ENCODE peak calls at places on chromosome 7, in six cellular contexts. One of them, this sample, is unnamed.

GRCh38 chr7:43612128-43612527 is 29.2 kb downstream of the STK17A start:
- ATAC-seq in heart right ventricle: no peak
- ATAC-seq in left lung: no peak
- ATAC-seq in IMR-90: no peak
- ATAC-seq in body of pancreas: no peak
- ATAC-seq in CD4-positive, CD25-positive, alpha-beta regulatory T cell: no peak
- ATAC-seq in this sample: no peak

GRCh38 chr7:86479144-86479543 is 164.6 kb upstream of the GRM3 start:
- ATAC-seq in heart right ventricle: peak; percentile 58
- ATAC-seq in left lung: no peak
- ATAC-seq in IMR-90: no peak
- ATAC-seq in body of pancreas: no peak
- ATAC-seq in CD4-positive, CD25-positive, alpha-beta regulatory T cell: no peak
- ATAC-seq in this sample: peak; percentile 36

GRCh38 chr7:90244565-90244908 is 437 bp upstream of the CFAP69 start:
- ATAC-seq in heart right ventricle: no peak
- ATAC-seq in left lung: no peak
- ATAC-seq in IMR-90: no peak
- ATAC-seq in body of pancreas: no peak
- ATAC-seq in CD4-positive, CD25-positive, alpha-beta regulatory T cell: no peak
- ATAC-seq in this sample: no peak

GRCh38 chr7:155214328-155214986 is 83.2 kb upstream of the INSIG1 start:
- ATAC-seq in heart right ventricle: no peak
- ATAC-seq in left lung: peak; percentile 83
- ATAC-seq in IMR-90: peak; percentile 32
- ATAC-seq in body of pancreas: peak; percentile 91
- ATAC-seq in CD4-positive, CD25-positive, alpha-beta regulatory T cell: no peak
- ATAC-seq in this sample: no peak

GRCh38 chr7:94375167-94375566 is 19.5 kb upstream of the COL1A2 start:
- ATAC-seq in heart right ventricle: peak; percentile 93
- ATAC-seq in left lung: peak; percentile 87
- ATAC-seq in IMR-90: peak; percentile 83
- ATAC-seq in body of pancreas: peak; percentile 63
- ATAC-seq in CD4-positive, CD25-positive, alpha-beta regulatory T cell: no peak
- ATAC-seq in this sample: peak; percentile 89

GRCh38 chr7:30646154-30646553 is 36.1 kb downstream of the CRHR2 start:
- ATAC-seq in heart right ventricle: no peak
- ATAC-seq in left lung: no peak
- ATAC-seq in IMR-90: no peak
- ATAC-seq in body of pancreas: no peak
- ATAC-seq in CD4-positive, CD25-positive, alpha-beta regulatory T cell: no peak
- ATAC-seq in this sample: no peak

GRCh38 chr7:10815546-10815945 is 158.1 kb upstream of the PHF14 start:
- ATAC-seq in heart right ventricle: no peak
- ATAC-seq in left lung: no peak
- ATAC-seq in IMR-90: no peak
- ATAC-seq in body of pancreas: no peak
- ATAC-seq in CD4-positive, CD25-positive, alpha-beta regulatory T cell: no peak
- ATAC-seq in this sample: no peak

GRCh38 chr7:67022501-67022900 is 25.9 kb downstream of the TYW1 start:
- ATAC-seq in heart right ventricle: peak; percentile 51
- ATAC-seq in left lung: no peak
- ATAC-seq in IMR-90: no peak
- ATAC-seq in body of pancreas: no peak
- ATAC-seq in CD4-positive, CD25-positive, alpha-beta regulatory T cell: no peak
- ATAC-seq in this sample: peak; percentile 28

GRCh38 chr7:51256244-51256781 is 60.3 kb downstream of the COBL start:
- ATAC-seq in heart right ventricle: no peak
- ATAC-seq in left lung: peak; percentile 79
- ATAC-seq in IMR-90: no peak
- ATAC-seq in body of pancreas: no peak
- ATAC-seq in CD4-positive, CD25-positive, alpha-beta regulatory T cell: no peak
- ATAC-seq in this sample: no peak

GRCh38 chr7:43220250-43220649 is 107.8 kb downstream of the HECW1 start:
- ATAC-seq in heart right ventricle: no peak
- ATAC-seq in left lung: no peak
- ATAC-seq in IMR-90: peak; percentile 95
- ATAC-seq in body of pancreas: no peak
- ATAC-seq in CD4-positive, CD25-positive, alpha-beta regulatory T cell: no peak
- ATAC-seq in this sample: no peak

GRCh38 chr7:3461923-3462322 is 160.9 kb downstream of the SDK1 start:
- ATAC-seq in heart right ventricle: no peak
- ATAC-seq in left lung: no peak
- ATAC-seq in IMR-90: no peak
- ATAC-seq in body of pancreas: no peak
- ATAC-seq in CD4-positive, CD25-positive, alpha-beta regulatory T cell: peak; percentile 99
- ATAC-seq in this sample: no peak

GRCh38 chr7:88072036-88072714 is 138.1 kb downstream of the ADAM22 start:
- ATAC-seq in heart right ventricle: no peak
- ATAC-seq in left lung: no peak
- ATAC-seq in IMR-90: no peak
- ATAC-seq in body of pancreas: no peak
- ATAC-seq in CD4-positive, CD25-positive, alpha-beta regulatory T cell: no peak
- ATAC-seq in this sample: no peak

GRCh38 chr7:159167139-159167538 is 22.5 kb upstream of the VIPR2 start:
- ATAC-seq in heart right ventricle: no peak
- ATAC-seq in left lung: no peak
- ATAC-seq in IMR-90: no peak
- ATAC-seq in body of pancreas: no peak
- ATAC-seq in CD4-positive, CD25-positive, alpha-beta regulatory T cell: no peak
- ATAC-seq in this sample: no peak

GRCh38 chr7:120793213-120793936 is 64.6 kb downstream of the TSPAN12 start:
- ATAC-seq in heart right ventricle: no peak
- ATAC-seq in left lung: no peak
- ATAC-seq in IMR-90: no peak
- ATAC-seq in body of pancreas: peak; percentile 81
- ATAC-seq in CD4-positive, CD25-positive, alpha-beta regulatory T cell: no peak
- ATAC-seq in this sample: no peak

GRCh38 chr7:2604608-2605174 is 27.1 kb upstream of the TTYH3 start:
- ATAC-seq in heart right ventricle: peak; percentile 23
- ATAC-seq in left lung: no peak
- ATAC-seq in IMR-90: no peak
- ATAC-seq in body of pancreas: no peak
- ATAC-seq in CD4-positive, CD25-positive, alpha-beta regulatory T cell: no peak
- ATAC-seq in this sample: no peak

GRCh38 chr7:43615558-43616145 is 32.7 kb downstream of the STK17A start:
- ATAC-seq in heart right ventricle: no peak
- ATAC-seq in left lung: no peak
- ATAC-seq in IMR-90: no peak
- ATAC-seq in body of pancreas: peak; percentile 18
- ATAC-seq in CD4-positive, CD25-positive, alpha-beta regulatory T cell: no peak
- ATAC-seq in this sample: no peak

GRCh38 chr7:14761506-14762296 is 140.8 kb downstream of the DGKB start:
- ATAC-seq in heart right ventricle: peak; percentile 92
- ATAC-seq in left lung: no peak
- ATAC-seq in IMR-90: peak; percentile 85
- ATAC-seq in body of pancreas: peak; percentile 82
- ATAC-seq in CD4-positive, CD25-positive, alpha-beta regulatory T cell: no peak
- ATAC-seq in this sample: peak; percentile 91

GRCh38 chr7:119890631-119891030 is 382.3 kb upstream of the KCND2 start:
- ATAC-seq in heart right ventricle: no peak
- ATAC-seq in left lung: no peak
- ATAC-seq in IMR-90: no peak
- ATAC-seq in body of pancreas: no peak
- ATAC-seq in CD4-positive, CD25-positive, alpha-beta regulatory T cell: no peak
- ATAC-seq in this sample: no peak

GRCh38 chr7:130923930-130924329 is 189.9 kb upstream of the KLF14 start:
- ATAC-seq in heart right ventricle: no peak
- ATAC-seq in left lung: no peak
- ATAC-seq in IMR-90: no peak
- ATAC-seq in body of pancreas: no peak
- ATAC-seq in CD4-positive, CD25-positive, alpha-beta regulatory T cell: no peak
- ATAC-seq in this sample: no peak

GRCh38 chr7:25385731-25386136 is 157.4 kb upstream of the NPVF start:
- ATAC-seq in heart right ventricle: no peak
- ATAC-seq in left lung: no peak
- ATAC-seq in IMR-90: no peak
- ATAC-seq in body of pancreas: peak; percentile 73
- ATAC-seq in CD4-positive, CD25-positive, alpha-beta regulatory T cell: no peak
- ATAC-seq in this sample: peak; percentile 16

GRCh38 chr7:136667584-136667983 is 200.9 kb upstream of the CHRM2 start:
- ATAC-seq in heart right ventricle: no peak
- ATAC-seq in left lung: no peak
- ATAC-seq in IMR-90: no peak
- ATAC-seq in body of pancreas: no peak
- ATAC-seq in CD4-positive, CD25-positive, alpha-beta regulatory T cell: no peak
- ATAC-seq in this sample: no peak

GRCh38 chr7:114660007-114660406 is 245.4 kb downstream of the FOXP2 start:
- ATAC-seq in heart right ventricle: no peak
- ATAC-seq in left lung: no peak
- ATAC-seq in IMR-90: no peak
- ATAC-seq in body of pancreas: no peak
- ATAC-seq in CD4-positive, CD25-positive, alpha-beta regulatory T cell: no peak
- ATAC-seq in this sample: no peak

GRCh38 chr7:34825221-34825620 is 167.2 kb downstream of the NPSR1 start:
- ATAC-seq in heart right ventricle: no peak
- ATAC-seq in left lung: no peak
- ATAC-seq in IMR-90: no peak
- ATAC-seq in body of pancreas: no peak
- ATAC-seq in CD4-positive, CD25-positive, alpha-beta regulatory T cell: no peak
- ATAC-seq in this sample: no peak

GRCh38 chr7:99709260-99709659 is 25.7 kb downstream of the CYP3A7 start:
- ATAC-seq in heart right ventricle: no peak
- ATAC-seq in left lung: no peak
- ATAC-seq in IMR-90: no peak
- ATAC-seq in body of pancreas: no peak
- ATAC-seq in CD4-positive, CD25-positive, alpha-beta regulatory T cell: no peak
- ATAC-seq in this sample: no peak
- H3K4me3 ChIP-seq in heart right ventricle: no peak overlapping the region
- H3K4me3 ChIP-seq in left lung: no peak overlapping the region
- H3K4me3 ChIP-seq in IMR-90: no peak overlapping the region
- H3K4me3 ChIP-seq in body of pancreas: no peak overlapping the region
- H3K4me3 ChIP-seq in CD4-positive, CD25-positive, alpha-beta regulatory T cell: no peak overlapping the region
- H3K4me3 ChIP-seq in this sample: no peak overlapping the region

GRCh38 chr7:98423043-98423442 is 22.2 kb upstream of the BAIAP2L1 start:
- ATAC-seq in heart right ventricle: no peak
- ATAC-seq in left lung: no peak
- ATAC-seq in IMR-90: no peak
- ATAC-seq in body of pancreas: no peak
- ATAC-seq in CD4-positive, CD25-positive, alpha-beta regulatory T cell: no peak
- ATAC-seq in this sample: no peak

GRCh38 chr7:98420966-98421612 is 20.2 kb upstream of the BAIAP2L1 start:
- ATAC-seq in heart right ventricle: no peak
- ATAC-seq in left lung: peak; percentile 90
- ATAC-seq in IMR-90: no peak
- ATAC-seq in body of pancreas: peak; percentile 79
- ATAC-seq in CD4-positive, CD25-positive, alpha-beta regulatory T cell: peak; percentile 59
- ATAC-seq in this sample: no peak

GRCh38 chr7:98414205-98414900 is 13.5 kb upstream of the BAIAP2L1 start:
- ATAC-seq in heart right ventricle: no peak
- ATAC-seq in left lung: no peak
- ATAC-seq in IMR-90: no peak
- ATAC-seq in body of pancreas: no peak
- ATAC-seq in CD4-positive, CD25-positive, alpha-beta regulatory T cell: no peak
- ATAC-seq in this sample: no peak

GRCh38 chr7:98418271-98418635 is 17.4 kb upstream of the BAIAP2L1 start:
- ATAC-seq in heart right ventricle: no peak
- ATAC-seq in left lung: no peak
- ATAC-seq in IMR-90: no peak
- ATAC-seq in body of pancreas: no peak
- ATAC-seq in CD4-positive, CD25-positive, alpha-beta regulatory T cell: no peak
- ATAC-seq in this sample: no peak

DNA sequence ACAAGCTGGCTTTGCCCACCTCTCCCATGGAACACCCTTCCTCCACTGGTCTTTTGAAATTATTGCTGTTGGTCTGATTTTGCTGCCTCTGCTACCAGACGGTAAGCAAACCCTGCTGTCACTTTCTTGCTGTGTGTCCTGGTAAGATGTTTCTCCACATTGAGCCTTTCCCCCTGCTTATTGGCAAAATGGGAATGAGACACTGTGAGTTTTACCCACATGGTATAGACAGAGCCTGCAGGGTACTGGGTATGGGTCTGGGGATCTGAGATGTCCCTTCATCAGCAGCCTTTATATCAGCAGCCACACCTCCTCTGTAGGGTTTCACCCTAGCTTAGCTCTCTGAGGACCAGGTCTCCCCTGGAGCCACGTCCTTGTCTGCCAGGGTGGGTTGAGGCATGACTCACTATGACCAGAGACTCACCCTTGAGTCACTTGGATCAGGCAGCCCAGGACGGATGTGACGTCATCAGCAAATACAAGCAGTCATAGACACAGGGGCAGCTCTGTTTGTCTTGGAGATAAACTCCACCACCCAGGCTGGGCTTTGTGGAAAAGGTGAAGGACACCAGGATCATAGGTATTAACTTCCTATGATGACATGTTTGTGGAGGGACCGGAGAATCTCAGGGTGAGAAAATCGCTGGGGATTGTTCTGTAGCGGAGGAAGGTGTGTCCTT is 17.9 kb upstream of the BAIAP2L1 start:
- ATAC-seq in heart right ventricle: no peak
- ATAC-seq in left lung: peak; percentile 59
- ATAC-seq in IMR-90: peak; percentile 84
- ATAC-seq in body of pancreas: peak; percentile 88
- ATAC-seq in CD4-positive, CD25-positive, alpha-beta regulatory T cell: peak; percentile 30
- ATAC-seq in this sample: no peak
- H3K4me3 ChIP-seq in heart right ventricle: no peak overlapping the region
- H3K4me3 ChIP-seq in left lung: no peak overlapping the region
- H3K4me3 ChIP-seq in IMR-90: no peak overlapping the region
- H3K4me3 ChIP-seq in body of pancreas: no peak overlapping the region
- H3K4me3 ChIP-seq in CD4-positive, CD25-positive, alpha-beta regulatory T cell: no peak overlapping the region
- H3K4me3 ChIP-seq in this sample: no peak overlapping the region

DNA sequence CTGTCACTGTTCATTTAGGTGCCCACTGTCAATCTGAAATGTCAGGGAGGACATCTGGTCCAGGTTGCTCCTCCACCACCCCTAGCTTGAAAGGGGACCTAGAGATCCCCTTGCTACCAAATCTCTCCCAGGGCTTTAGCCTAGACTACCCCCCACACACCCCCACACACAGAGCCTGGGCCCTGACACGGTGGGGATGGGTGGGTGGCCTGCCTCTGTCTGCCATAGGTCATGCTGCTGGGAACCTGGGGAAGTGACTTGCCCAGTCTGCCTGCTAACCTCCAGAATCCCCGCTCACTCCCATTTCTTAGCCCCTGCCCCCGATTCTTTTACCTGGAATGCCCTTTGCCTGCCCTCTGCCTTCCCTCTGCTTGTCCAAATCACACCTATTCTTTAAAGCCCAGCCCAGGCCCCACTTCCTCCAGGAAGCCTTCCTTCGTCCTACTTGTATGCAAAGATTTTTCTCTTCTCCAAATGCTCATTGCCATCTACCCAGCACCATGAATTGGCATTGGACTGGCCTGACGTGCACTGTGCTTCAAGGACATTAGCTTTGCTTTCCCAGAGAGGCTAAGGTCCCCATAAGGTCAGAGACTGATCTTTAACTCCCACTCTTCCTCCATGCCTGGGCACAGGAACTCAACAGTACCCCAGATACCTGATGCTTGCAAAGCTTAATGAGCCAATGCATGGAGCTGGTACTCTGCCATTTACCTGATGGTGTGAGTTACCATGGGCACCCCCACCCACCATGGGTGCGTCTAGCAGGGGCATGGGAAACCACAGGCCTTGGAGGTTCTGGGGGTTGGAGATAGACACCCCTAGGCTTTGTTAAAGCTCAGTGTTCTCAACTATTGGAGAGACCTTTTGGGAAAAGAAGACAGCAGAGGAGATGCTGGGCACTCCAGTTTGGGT is 1.9 kb upstream of the SMARCD3 start:
- ATAC-seq in heart right ventricle: no peak
- ATAC-seq in left lung: no peak
- ATAC-seq in IMR-90: no peak
- ATAC-seq in body of pancreas: no peak
- ATAC-seq in CD4-positive, CD25-positive, alpha-beta regulatory T cell: no peak
- ATAC-seq in this sample: no peak
- H3K4me3 ChIP-seq in heart right ventricle: no peak overlapping the region
- H3K4me3 ChIP-seq in left lung: peak overlapping the region; percentile 38
- H3K4me3 ChIP-seq in IMR-90: no peak overlapping the region
- H3K4me3 ChIP-seq in body of pancreas: no peak overlapping the region
- H3K4me3 ChIP-seq in CD4-positive, CD25-positive, alpha-beta regulatory T cell: no peak overlapping the region
- H3K4me3 ChIP-seq in this sample: no peak overlapping the region

GRCh38 chr7:55133630-55134392 is 115.0 kb downstream of the EGFR start:
- ATAC-seq in heart right ventricle: peak; percentile 63
- ATAC-seq in left lung: peak; percentile 65
- ATAC-seq in IMR-90: peak; percentile 67
- ATAC-seq in body of pancreas: peak; percentile 59
- ATAC-seq in CD4-positive, CD25-positive, alpha-beta regulatory T cell: no peak
- ATAC-seq in this sample: peak; percentile 70
- H3K4me3 ChIP-seq in heart right ventricle: no peak overlapping the region
- H3K4me3 ChIP-seq in left lung: no peak overlapping the region
- H3K4me3 ChIP-seq in IMR-90: no peak overlapping the region
- H3K4me3 ChIP-seq in body of pancreas: no peak overlapping the region
- H3K4me3 ChIP-seq in CD4-positive, CD25-positive, alpha-beta regulatory T cell: no peak overlapping the region
- H3K4me3 ChIP-seq in this sample: no peak overlapping the region